ENCODE peak calls at places on chromosomes 13 and 19, in seven cellular contexts. B, Y, X, Z, M, E and A are unnamed samples.

GRCh38 chr13:67829641-67830040 is 599.5 kb upstream of the PCDH9 start:
- DNase-seq in B (no peak), Y (no peak), X (no peak), Z (peak; percentile 23), M (no peak), E (no peak), A (no peak)

GRCh38 chr13:93227280-93227905 is 786 bp downstream of the GPC6 start:
- DNase-seq in B (no peak), Y (peak; percentile 82), X (no peak), Z (peak; percentile 79), M (no peak), E (no peak), A (peak; percentile 71)

GRCh38 chr19:1873524-1874473 is 10.4 kb upstream of the KLF16 start:
- DNase-seq in B (no peak), Y (no peak), X (no peak), Z (no peak), M (no peak), E (no peak), A (no peak)

GRCh38 chr19:27972291-27973040 is 1240.5 kb downstream of the UQCRFS1 start:
- DNase-seq in B (no peak), Y (peak; percentile 41), X (no peak), Z (peak; percentile 9), M (no peak), E (no peak), A (no peak)

GRCh38 chr13:39616087-39616694 is 13.2 kb upstream of the LHFPL6 start:
- DNase-seq in B (no peak), Y (peak; percentile 22), X (peak; percentile 14), Z (peak; percentile 45), M (no peak), E (no peak), A (peak; percentile 59)

GRCh38 chr19:13953021-13953531 is 767 bp downstream of the DCAF15 start:
- DNase-seq in B (no peak), Y (peak; percentile 61), X (no peak), Z (no peak), M (no peak), E (no peak), A (no peak)

GRCh38 chr19:43152217-43152616 is 34.1 kb downstream of the PSG5 start:
- DNase-seq in B (no peak), Y (peak; percentile 45), X (no peak), Z (no peak), M (no peak), E (no peak), A (no peak)

GRCh38 chr13:109586509-109587346 is 199.7 kb downstream of the IRS2 start:
- DNase-seq in B (no peak), Y (no peak), X (no peak), Z (no peak), M (no peak), E (no peak), A (no peak)

GRCh38 chr19:46764817-46765291 is 18.6 kb upstream of the STRN4 start:
- DNase-seq in B (no peak), Y (no peak), X (no peak), Z (no peak), M (no peak), E (no peak), A (no peak)

GRCh38 chr19:35004517-35005255 is 4.6 kb downstream of the GRAMD1A start:
- DNase-seq in B (no peak), Y (no peak), X (no peak), Z (no peak), M (no peak), E (no peak), A (no peak)

GRCh38 chr13:80400834-80401450 is 60.0 kb upstream of the SPRY2 start:
- DNase-seq in B (no peak), Y (no peak), X (no peak), Z (no peak), M (no peak), E (no peak), A (no peak)

GRCh38 chr19:58579473-58580142 is 6.5 kb upstream of the MZF1 start:
- DNase-seq in B (no peak), Y (no peak), X (no peak), Z (no peak), M (no peak), E (no peak), A (no peak)

GRCh38 chr13:96650301-96650886 is 343.9 kb downstream of the OXGR1 start:
- DNase-seq in B (no peak), Y (peak; percentile 95), X (no peak), Z (no peak), M (no peak), E (no peak), A (no peak)

GRCh38 chr19:31054430-31054829 is 294.8 kb downstream of the TSHZ3 start:
- DNase-seq in B (no peak), Y (peak; percentile 52), X (peak; percentile 27), Z (peak; percentile 69), M (no peak), E (peak; percentile 5), A (no peak)

GRCh38 chr13:59710995-59711701 is 452.6 kb downstream of the DIAPH3 start:
- DNase-seq in B (no peak), Y (no peak), X (no peak), Z (no peak), M (no peak), E (no peak), A (no peak)

GRCh38 chr19:656751-657559 is 6.1 kb downstream of the RNF126 start:
- DNase-seq in B (no peak), Y (no peak), X (no peak), Z (no peak), M (no peak), E (no peak), A (no peak)

GRCh38 chr19:6363429-6363828 is 2.1 kb downstream of the CLPP start:
- DNase-seq in B (no peak), Y (no peak), X (no peak), Z (no peak), M (no peak), E (no peak), A (no peak)

GRCh38 chr13:24265453-24265852 is 43.9 kb upstream of the C1QTNF9 start:
- DNase-seq in B (no peak), Y (no peak), X (no peak), Z (no peak), M (no peak), E (no peak), A (no peak)

GRCh38 chr19:821228-821975 is at the start of gene PLPPR3:
- DNase-seq in B (no peak), Y (no peak), X (no peak), Z (no peak), M (no peak), E (no peak), A (no peak)

GRCh38 chr19:5183616-5184015 is 157.0 kb downstream of the PTPRS start:
- DNase-seq in B (no peak), Y (peak; percentile 45), X (no peak), Z (no peak), M (no peak), E (no peak), A (no peak)

GRCh38 chr19:38070573-38070972 is 153.4 kb downstream of the DPF1 start:
- DNase-seq in B (no peak), Y (peak; percentile 56), X (no peak), Z (no peak), M (no peak), E (no peak), A (no peak)

GRCh38 chr19:402786-403185 is 6.2 kb downstream of the C2CD4C start:
- DNase-seq in B (no peak), Y (no peak), X (no peak), Z (no peak), M (no peak), E (no peak), A (no peak)